ENCODE peak calls at places on chromosome 13, in seven cellular contexts. B is HepG2, M is SK-N-SH, W is H1, P is K562, U is GM12892, V is GM12878. R is an unnamed sample.

GRCh38 chr13:64457976-64458375 is 2772.2 kb downstream of the PCDH9 start:
- DNase-seq in B (no peak), M (no peak), W (no peak), P (no peak), U (no peak), V (no peak), R (no peak)

GRCh38 chr13:101242720-101243119 is 173.6 kb downstream of the NALCN start:
- DNase-seq in B (no peak), M (no peak), W (no peak), P (no peak), U (no peak), V (no peak), R (no peak)

GRCh38 chr13:111868716-111869115 is 198.2 kb upstream of the SOX1 start:
- DNase-seq in B (no peak), M (no peak), W (no peak), P (no peak), U (no peak), V (no peak), R (no peak)

GRCh38 chr13:30453727-30454126 is 12.0 kb downstream of the HMGB1 start:
- DNase-seq in B (no peak), M (no peak), W (no peak), P (no peak), U (no peak), V (no peak), R (no peak)

GRCh38 chr13:38045278-38046048 is 175.9 kb upstream of the TRPC4 start:
- DNase-seq in B (peak; percentile 2), M (peak; percentile 10), W (peak; percentile 23), P (peak; percentile 20), U (no peak), V (no peak), R (no peak)

GRCh38 chr13:85816413-85816812 is 17.2 kb upstream of the SLITRK6 start:
- DNase-seq in B (no peak), M (no peak), W (no peak), P (no peak), U (no peak), V (no peak), R (no peak)

GRCh38 chr13:51874651-51875050 is 12.9 kb downstream of the CCDC70 start:
- DNase-seq in B (no peak), M (no peak), W (no peak), P (no peak), U (no peak), V (no peak), R (no peak)

GRCh38 chr13:72745260-72745659 is 17.5 kb downstream of the BORA start:
- DNase-seq in B (no peak), M (no peak), W (no peak), P (no peak), U (no peak), V (no peak), R (no peak)

GRCh38 chr13:54162069-54162468 is 1133.5 kb downstream of the OLFM4 start:
- DNase-seq in B (no peak), M (no peak), W (no peak), P (no peak), U (no peak), V (no peak), R (no peak)

DNA sequence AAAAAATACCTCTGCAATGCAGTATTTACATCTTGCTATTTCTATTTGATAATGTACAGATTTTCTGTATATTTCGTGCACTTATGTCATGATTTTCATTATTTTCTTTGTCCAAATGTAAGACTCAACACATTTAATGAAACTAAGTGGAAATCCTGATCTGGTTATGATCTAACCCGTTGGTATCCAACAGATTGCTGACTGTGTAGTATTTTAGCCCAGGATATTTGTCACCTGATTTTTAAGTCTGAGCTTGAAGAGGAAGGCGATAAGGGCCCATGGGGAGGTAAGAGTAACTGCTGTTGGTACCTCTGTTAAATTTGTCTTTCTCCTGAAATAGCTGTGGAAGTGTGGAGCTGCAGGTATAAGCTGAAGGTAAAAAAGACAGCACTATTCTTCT is 45.3 kb downstream of the WASF3 start:
- DNase-seq in B (no peak), M (no peak), W (no peak), P (no peak), U (no peak), V (no peak), R (no peak)
- TF ChIP-seq TAF1 in B (no peak), M (no peak), W (no peak), P (no peak), U (no peak), V (no peak), R (no peak)

GRCh38 chr13:93965587-93965986 is 513.9 kb downstream of the DCT start:
- DNase-seq in B (no peak), M (no peak), W (no peak), P (no peak), U (no peak), V (no peak), R (no peak)

GRCh38 chr13:93966267-93966936 is 513.1 kb downstream of the DCT start:
- DNase-seq in B (peak; percentile 88), M (no peak), W (no peak), P (no peak), U (no peak), V (no peak), R (no peak)

GRCh38 chr13:93967286-93967685 is 512.2 kb downstream of the DCT start:
- DNase-seq in B (no peak), M (no peak), W (no peak), P (no peak), U (no peak), V (no peak), R (no peak)

GRCh38 chr13:93959796-93960533 is 519.5 kb downstream of the DCT start:
- DNase-seq in B (no peak), M (no peak), W (no peak), P (no peak), U (no peak), V (no peak), R (no peak)

GRCh38 chr13:93963266-93964131 is 516.0 kb downstream of the DCT start:
- DNase-seq in B (peak; percentile 83), M (no peak), W (no peak), P (no peak), U (no peak), V (no peak), R (no peak)
- TF ChIP-seq POLR2AphosphoS5 in B (no peak), M (no peak), W (no peak), P (no peak), U (no peak), V (no peak), R (no peak)

GRCh38 chr13:23867027-23867491 is 22.1 kb downstream of the MIPEP start:
- DNase-seq in B (no peak), M (no peak), W (no peak), P (peak; percentile 12), U (no peak), V (no peak), R (no peak)

GRCh38 chr13:23870356-23871146 is 18.6 kb downstream of the MIPEP start:
- DNase-seq in B (no peak), M (no peak), W (no peak), P (no peak), U (no peak), V (no peak), R (no peak)

GRCh38 chr13:23866420-23867026 is 22.7 kb downstream of the MIPEP start:
- DNase-seq in B (no peak), M (no peak), W (no peak), P (peak; percentile 58), U (no peak), V (no peak), R (no peak)

GRCh38 chr13:23865898-23866297 is 23.3 kb downstream of the MIPEP start:
- DNase-seq in B (no peak), M (no peak), W (no peak), P (no peak), U (no peak), V (no peak), R (no peak)

GRCh38 chr13:23868521-23868920 is 20.7 kb downstream of the MIPEP start:
- DNase-seq in B (no peak), M (no peak), W (no peak), P (no peak), U (no peak), V (no peak), R (no peak)
- TF ChIP-seq TAF1 in B (no peak), M (no peak), W (no peak), P (no peak), U (no peak), V (no peak), R (no peak)

GRCh38 chr13:44575741-44576395 is at the start of gene TSC22D1:
- DNase-seq in B (no peak), M (peak; percentile 54), W (no peak), P (no peak), U (peak; percentile 23), V (no peak), R (peak; percentile 14)

GRCh38 chr13:44576396-44577235 is 486 bp upstream of the TSC22D1 start:
- DNase-seq in B (no peak), M (peak; percentile 68), W (no peak), P (peak; percentile 22), U (peak; percentile 36), V (no peak), R (peak; percentile 23)

GRCh38 chr13:44575035-44575434 is 1.1 kb downstream of the TSC22D1 start:
- DNase-seq in B (no peak), M (no peak), W (no peak), P (no peak), U (no peak), V (no peak), R (no peak)

GRCh38 chr13:44578064-44578394 is 1.9 kb upstream of the TSC22D1 start:
- DNase-seq in B (no peak), M (peak; percentile 79), W (no peak), P (no peak), U (no peak), V (no peak), R (no peak)

DNA sequence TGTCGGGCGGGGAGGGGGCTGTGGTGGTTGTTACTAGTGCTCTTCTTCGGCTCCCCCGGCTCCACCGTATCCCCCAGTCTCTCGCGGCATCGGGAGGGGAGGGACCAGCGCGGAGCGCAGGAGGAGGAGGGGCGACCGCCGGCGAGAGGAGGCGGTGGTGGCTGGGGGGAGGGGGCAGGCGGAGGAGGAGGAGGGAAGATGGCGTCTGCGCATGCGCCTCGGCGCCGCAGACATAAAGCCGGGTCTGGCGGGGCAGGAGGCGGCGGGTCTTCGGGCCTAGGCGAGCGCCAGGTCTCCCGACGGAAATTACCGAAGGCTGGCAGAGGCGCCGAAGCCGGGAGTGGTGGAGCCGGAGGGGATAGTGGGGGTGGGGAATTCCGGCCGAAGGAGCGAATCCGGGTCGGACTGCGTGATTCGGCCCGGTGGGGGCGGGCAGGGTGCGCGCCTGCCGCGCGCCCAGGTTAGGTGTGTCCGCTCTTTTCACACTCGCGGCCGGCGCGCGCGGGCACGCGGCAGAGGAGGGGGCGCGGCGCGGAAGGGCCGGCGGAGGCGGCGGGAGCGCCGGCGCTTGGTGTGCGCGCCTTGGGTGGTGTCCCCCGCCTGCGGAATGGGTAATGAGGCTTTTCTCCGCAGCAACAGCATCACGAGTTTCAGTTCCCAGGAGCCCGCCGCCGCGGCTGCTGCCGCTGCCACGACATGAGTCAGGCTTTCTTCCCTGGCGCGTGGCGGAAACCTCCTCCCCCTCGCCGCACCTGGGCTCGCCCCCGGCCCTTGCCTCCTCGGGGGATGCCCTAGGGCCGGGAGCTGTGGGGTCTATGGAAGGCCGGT is 1.3 kb upstream of the TSC22D1 start:
- DNase-seq in B (peak; percentile 87), M (peak; percentile 96), W (peak; percentile 95), P (peak; percentile 86), U (peak; percentile 75), V (peak; percentile 45), R (peak; percentile 85)
- TF ChIP-seq POLR2AphosphoS5 in B (peak; percentile 55), M (peak; percentile 76), W (peak; percentile 87), P (no peak), U (no peak), V (peak; percentile 36), R (no peak)

GRCh38 chr13:45936621-45937020 is 85.1 kb upstream of the SIAH3 start:
- DNase-seq in B (no peak), M (no peak), W (no peak), P (no peak), U (no peak), V (no peak), R (no peak)

GRCh38 chr13:45943965-45944364 is 92.4 kb upstream of the SIAH3 start:
- DNase-seq in B (no peak), M (no peak), W (no peak), P (no peak), U (no peak), V (no peak), R (no peak)

GRCh38 chr13:45941261-45941660 is 89.7 kb upstream of the SIAH3 start:
- DNase-seq in B (no peak), M (no peak), W (no peak), P (no peak), U (no peak), V (no peak), R (no peak)
- TF ChIP-seq TAF1 in B (no peak), M (no peak), W (no peak), P (no peak), U (no peak), V (no peak), R (no peak)